ENCODE peak calls at places on chromosomes 5 and 9, in six cellular contexts. One of them, this sample, is unnamed.

GRCh38 chr5:169631360-169631759 is 5.7 kb upstream of the DOCK2 start:
- DNase-seq in HS-5: peak
- DNase-seq in stimulated activated CD4-positive, alpha-beta T cell treated with anti-CD3 and anti-CD28 coated beads, TNF-alpha, amount 100 ng/mL, for 1 hour: no peak
- DNase-seq in stimulated activated CD8-positive, alpha-beta memory T cell treated with anti-CD3 and anti-CD28 coated beads, Interleukin-4, amount 100 ng/mL, for 1 hour: no peak
- DNase-seq in Ammon's horn: no peak
- DNase-seq in A549: no peak
- DNase-seq in this sample: no peak

GRCh38 chr9:113436753-113437515 is 26.4 kb downstream of the C9orf43 start:
- DNase-seq in HS-5: no peak
- DNase-seq in stimulated activated CD4-positive, alpha-beta T cell treated with anti-CD3 and anti-CD28 coated beads, TNF-alpha, amount 100 ng/mL, for 1 hour: no peak
- DNase-seq in stimulated activated CD8-positive, alpha-beta memory T cell treated with anti-CD3 and anti-CD28 coated beads, Interleukin-4, amount 100 ng/mL, for 1 hour: no peak
- DNase-seq in Ammon's horn: no peak
- DNase-seq in A549: no peak
- DNase-seq in this sample: no peak

GRCh38 chr5:173643964-173644363 is 27.5 kb upstream of the BOD1 start:
- DNase-seq in HS-5: no peak
- DNase-seq in stimulated activated CD4-positive, alpha-beta T cell treated with anti-CD3 and anti-CD28 coated beads, TNF-alpha, amount 100 ng/mL, for 1 hour: no peak
- DNase-seq in stimulated activated CD8-positive, alpha-beta memory T cell treated with anti-CD3 and anti-CD28 coated beads, Interleukin-4, amount 100 ng/mL, for 1 hour: no peak
- DNase-seq in Ammon's horn: peak
- DNase-seq in A549: no peak
- DNase-seq in this sample: no peak

GRCh38 chr5:124716169-124716568 is 30.3 kb downstream of the ZNF608 start:
- DNase-seq in HS-5: no peak
- DNase-seq in stimulated activated CD4-positive, alpha-beta T cell treated with anti-CD3 and anti-CD28 coated beads, TNF-alpha, amount 100 ng/mL, for 1 hour: no peak
- DNase-seq in stimulated activated CD8-positive, alpha-beta memory T cell treated with anti-CD3 and anti-CD28 coated beads, Interleukin-4, amount 100 ng/mL, for 1 hour: no peak
- DNase-seq in Ammon's horn: no peak
- DNase-seq in A549: no peak
- DNase-seq in this sample: no peak

GRCh38 chr5:179246227-179246626 is 99.0 kb downstream of the ADAMTS2 start:
- DNase-seq in HS-5: no peak
- DNase-seq in stimulated activated CD4-positive, alpha-beta T cell treated with anti-CD3 and anti-CD28 coated beads, TNF-alpha, amount 100 ng/mL, for 1 hour: no peak
- DNase-seq in stimulated activated CD8-positive, alpha-beta memory T cell treated with anti-CD3 and anti-CD28 coated beads, Interleukin-4, amount 100 ng/mL, for 1 hour: no peak
- DNase-seq in Ammon's horn: no peak
- DNase-seq in A549: no peak
- DNase-seq in this sample: no peak

GRCh38 chr5:92795633-92796032 is 785.4 kb downstream of the NR2F1-AS1 start:
- DNase-seq in HS-5: no peak
- DNase-seq in stimulated activated CD4-positive, alpha-beta T cell treated with anti-CD3 and anti-CD28 coated beads, TNF-alpha, amount 100 ng/mL, for 1 hour: no peak
- DNase-seq in stimulated activated CD8-positive, alpha-beta memory T cell treated with anti-CD3 and anti-CD28 coated beads, Interleukin-4, amount 100 ng/mL, for 1 hour: no peak
- DNase-seq in Ammon's horn: no peak
- DNase-seq in A549: no peak
- DNase-seq in this sample: no peak

GRCh38 chr5:154857091-154857533 is 1.3 kb upstream of the CNOT8 start:
- DNase-seq in HS-5: no peak
- DNase-seq in stimulated activated CD4-positive, alpha-beta T cell treated with anti-CD3 and anti-CD28 coated beads, TNF-alpha, amount 100 ng/mL, for 1 hour: no peak
- DNase-seq in stimulated activated CD8-positive, alpha-beta memory T cell treated with anti-CD3 and anti-CD28 coated beads, Interleukin-4, amount 100 ng/mL, for 1 hour: peak
- DNase-seq in Ammon's horn: peak
- DNase-seq in A549: peak
- DNase-seq in this sample: peak

GRCh38 chr9:104936291-104936690 is 8.3 kb upstream of the ABCA1 start:
- DNase-seq in HS-5: no peak
- DNase-seq in stimulated activated CD4-positive, alpha-beta T cell treated with anti-CD3 and anti-CD28 coated beads, TNF-alpha, amount 100 ng/mL, for 1 hour: no peak
- DNase-seq in stimulated activated CD8-positive, alpha-beta memory T cell treated with anti-CD3 and anti-CD28 coated beads, Interleukin-4, amount 100 ng/mL, for 1 hour: no peak
- DNase-seq in Ammon's horn: no peak
- DNase-seq in A549: no peak
- DNase-seq in this sample: no peak

GRCh38 chr5:59222687-59223511 is 640.0 kb downstream of the RAB3C start:
- DNase-seq in HS-5: no peak
- DNase-seq in stimulated activated CD4-positive, alpha-beta T cell treated with anti-CD3 and anti-CD28 coated beads, TNF-alpha, amount 100 ng/mL, for 1 hour: no peak
- DNase-seq in stimulated activated CD8-positive, alpha-beta memory T cell treated with anti-CD3 and anti-CD28 coated beads, Interleukin-4, amount 100 ng/mL, for 1 hour: no peak
- DNase-seq in Ammon's horn: no peak
- DNase-seq in A549: no peak
- DNase-seq in this sample: no peak

GRCh38 chr9:131608469-131609115 is 63.3 kb downstream of the PRRT1B start:
- DNase-seq in HS-5: peak
- DNase-seq in stimulated activated CD4-positive, alpha-beta T cell treated with anti-CD3 and anti-CD28 coated beads, TNF-alpha, amount 100 ng/mL, for 1 hour: no peak
- DNase-seq in stimulated activated CD8-positive, alpha-beta memory T cell treated with anti-CD3 and anti-CD28 coated beads, Interleukin-4, amount 100 ng/mL, for 1 hour: no peak
- DNase-seq in Ammon's horn: peak
- DNase-seq in A549: peak
- DNase-seq in this sample: peak

GRCh38 chr9:94086468-94086867 is 2.2 kb downstream of the PTPDC1 start:
- DNase-seq in HS-5: peak
- DNase-seq in stimulated activated CD4-positive, alpha-beta T cell treated with anti-CD3 and anti-CD28 coated beads, TNF-alpha, amount 100 ng/mL, for 1 hour: no peak
- DNase-seq in stimulated activated CD8-positive, alpha-beta memory T cell treated with anti-CD3 and anti-CD28 coated beads, Interleukin-4, amount 100 ng/mL, for 1 hour: no peak
- DNase-seq in Ammon's horn: no peak
- DNase-seq in A549: no peak
- DNase-seq in this sample: no peak

GRCh38 chr5:124446125-124446524 is 300.3 kb downstream of the ZNF608 start:
- DNase-seq in HS-5: no peak
- DNase-seq in stimulated activated CD4-positive, alpha-beta T cell treated with anti-CD3 and anti-CD28 coated beads, TNF-alpha, amount 100 ng/mL, for 1 hour: no peak
- DNase-seq in stimulated activated CD8-positive, alpha-beta memory T cell treated with anti-CD3 and anti-CD28 coated beads, Interleukin-4, amount 100 ng/mL, for 1 hour: no peak
- DNase-seq in Ammon's horn: no peak
- DNase-seq in A549: no peak
- DNase-seq in this sample: no peak

GRCh38 chr9:87519415-87519989 is 21.8 kb downstream of the DAPK1 start:
- DNase-seq in HS-5: no peak
- DNase-seq in stimulated activated CD4-positive, alpha-beta T cell treated with anti-CD3 and anti-CD28 coated beads, TNF-alpha, amount 100 ng/mL, for 1 hour: no peak
- DNase-seq in stimulated activated CD8-positive, alpha-beta memory T cell treated with anti-CD3 and anti-CD28 coated beads, Interleukin-4, amount 100 ng/mL, for 1 hour: no peak
- DNase-seq in Ammon's horn: no peak
- DNase-seq in A549: no peak
- DNase-seq in this sample: no peak

GRCh38 chr5:147578228-147579024 is 68.6 kb upstream of the DPYSL3 start:
- DNase-seq in HS-5: peak
- DNase-seq in stimulated activated CD4-positive, alpha-beta T cell treated with anti-CD3 and anti-CD28 coated beads, TNF-alpha, amount 100 ng/mL, for 1 hour: no peak
- DNase-seq in stimulated activated CD8-positive, alpha-beta memory T cell treated with anti-CD3 and anti-CD28 coated beads, Interleukin-4, amount 100 ng/mL, for 1 hour: no peak
- DNase-seq in Ammon's horn: peak
- DNase-seq in A549: peak
- DNase-seq in this sample: no peak

GRCh38 chr9:137724114-137724445 is 105.3 kb downstream of the EHMT1 start:
- DNase-seq in HS-5: no peak
- DNase-seq in stimulated activated CD4-positive, alpha-beta T cell treated with anti-CD3 and anti-CD28 coated beads, TNF-alpha, amount 100 ng/mL, for 1 hour: no peak
- DNase-seq in stimulated activated CD8-positive, alpha-beta memory T cell treated with anti-CD3 and anti-CD28 coated beads, Interleukin-4, amount 100 ng/mL, for 1 hour: no peak
- DNase-seq in Ammon's horn: no peak
- DNase-seq in A549: no peak
- DNase-seq in this sample: no peak

GRCh38 chr5:127549551-127549950 is 32.1 kb downstream of the PRRC1 start:
- DNase-seq in HS-5: no peak
- DNase-seq in stimulated activated CD4-positive, alpha-beta T cell treated with anti-CD3 and anti-CD28 coated beads, TNF-alpha, amount 100 ng/mL, for 1 hour: no peak
- DNase-seq in stimulated activated CD8-positive, alpha-beta memory T cell treated with anti-CD3 and anti-CD28 coated beads, Interleukin-4, amount 100 ng/mL, for 1 hour: no peak
- DNase-seq in Ammon's horn: no peak
- DNase-seq in A549: no peak
- DNase-seq in this sample: no peak

GRCh38 chr9:133991964-133992779 is at the start of gene VAV2:
- DNase-seq in HS-5: no peak
- DNase-seq in stimulated activated CD4-positive, alpha-beta T cell treated with anti-CD3 and anti-CD28 coated beads, TNF-alpha, amount 100 ng/mL, for 1 hour: no peak
- DNase-seq in stimulated activated CD8-positive, alpha-beta memory T cell treated with anti-CD3 and anti-CD28 coated beads, Interleukin-4, amount 100 ng/mL, for 1 hour: no peak
- DNase-seq in Ammon's horn: peak
- DNase-seq in A549: peak
- DNase-seq in this sample: peak

GRCh38 chr5:4541334-4541733 is 598.8 kb upstream of the ADAMTS16 start:
- DNase-seq in HS-5: no peak
- DNase-seq in stimulated activated CD4-positive, alpha-beta T cell treated with anti-CD3 and anti-CD28 coated beads, TNF-alpha, amount 100 ng/mL, for 1 hour: no peak
- DNase-seq in stimulated activated CD8-positive, alpha-beta memory T cell treated with anti-CD3 and anti-CD28 coated beads, Interleukin-4, amount 100 ng/mL, for 1 hour: no peak
- DNase-seq in Ammon's horn: no peak
- DNase-seq in A549: no peak
- DNase-seq in this sample: no peak

This sample was measured in left ventricle myocardium superior.